ENCODE peak calls at places on chromosomes 2 and 18, in nine cellular contexts. One of them, this sample, is unnamed.

GRCh38 chr18:29147944-29148343 is 971.0 kb upstream of the CDH2 start:
- DNase-seq in NCI-H446: peak
- DNase-seq in HTR-8/SVneo: no peak
- DNase-seq in nephron progenitor cell: no peak
- DNase-seq in H54: no peak
- DNase-seq in fibroblast of lung: peak
- DNase-seq in left ventricle myocardium superior: no peak
- DNase-seq in WTC11: peak
- DNase-seq in nucleus accumbens: no peak
- DNase-seq in this sample: no peak

GRCh38 chr2:62074233-62074632 is 121.7 kb upstream of the B3GNT2 start:
- DNase-seq in NCI-H446: no peak
- DNase-seq in HTR-8/SVneo: no peak
- DNase-seq in nephron progenitor cell: no peak
- DNase-seq in H54: no peak
- DNase-seq in fibroblast of lung: no peak
- DNase-seq in left ventricle myocardium superior: no peak
- DNase-seq in WTC11: peak
- DNase-seq in nucleus accumbens: no peak
- DNase-seq in this sample: no peak

GRCh38 chr2:232876071-232876977 is 6.3 kb downstream of the SNORC start:
- DNase-seq in NCI-H446: peak
- DNase-seq in HTR-8/SVneo: peak
- DNase-seq in nephron progenitor cell: peak
- DNase-seq in H54: no peak
- DNase-seq in fibroblast of lung: no peak
- DNase-seq in left ventricle myocardium superior: no peak
- DNase-seq in WTC11: peak
- DNase-seq in nucleus accumbens: no peak
- DNase-seq in this sample: no peak

GRCh38 chr2:185456517-185456916 is 282.1 kb upstream of the FSIP2 start:
- DNase-seq in NCI-H446: peak
- DNase-seq in HTR-8/SVneo: no peak
- DNase-seq in nephron progenitor cell: no peak
- DNase-seq in H54: peak
- DNase-seq in fibroblast of lung: peak
- DNase-seq in left ventricle myocardium superior: no peak
- DNase-seq in WTC11: no peak
- DNase-seq in nucleus accumbens: no peak
- DNase-seq in this sample: peak

GRCh38 chr2:149601141-149601796 is 13.7 kb upstream of the MMADHC start:
- DNase-seq in NCI-H446: no peak
- DNase-seq in HTR-8/SVneo: no peak
- DNase-seq in nephron progenitor cell: no peak
- DNase-seq in H54: no peak
- DNase-seq in fibroblast of lung: peak
- DNase-seq in left ventricle myocardium superior: no peak
- DNase-seq in WTC11: no peak
- DNase-seq in nucleus accumbens: no peak
- DNase-seq in this sample: no peak

GRCh38 chr18:32057624-32058165 is 34.0 kb upstream of the RNF138 start:
- DNase-seq in NCI-H446: no peak
- DNase-seq in HTR-8/SVneo: no peak
- DNase-seq in nephron progenitor cell: no peak
- DNase-seq in H54: no peak
- DNase-seq in fibroblast of lung: no peak
- DNase-seq in left ventricle myocardium superior: no peak
- DNase-seq in WTC11: peak
- DNase-seq in nucleus accumbens: no peak
- DNase-seq in this sample: no peak

GRCh38 chr2:173990970-173991819 is 26.0 kb upstream of the SP3 start:
- DNase-seq in NCI-H446: peak
- DNase-seq in HTR-8/SVneo: no peak
- DNase-seq in nephron progenitor cell: no peak
- DNase-seq in H54: no peak
- DNase-seq in fibroblast of lung: peak
- DNase-seq in left ventricle myocardium superior: peak
- DNase-seq in WTC11: no peak
- DNase-seq in nucleus accumbens: no peak
- DNase-seq in this sample: no peak

GRCh38 chr18:7844017-7844416 is 276.9 kb downstream of the PTPRM start:
- DNase-seq in NCI-H446: no peak
- DNase-seq in HTR-8/SVneo: no peak
- DNase-seq in nephron progenitor cell: no peak
- DNase-seq in H54: no peak
- DNase-seq in fibroblast of lung: peak
- DNase-seq in left ventricle myocardium superior: no peak
- DNase-seq in WTC11: no peak
- DNase-seq in nucleus accumbens: no peak
- DNase-seq in this sample: no peak

GRCh38 chr2:130824492-130825061 is 12.1 kb upstream of the ARHGEF4 start:
- DNase-seq in NCI-H446: no peak
- DNase-seq in HTR-8/SVneo: peak
- DNase-seq in nephron progenitor cell: no peak
- DNase-seq in H54: peak
- DNase-seq in fibroblast of lung: peak
- DNase-seq in left ventricle myocardium superior: no peak
- DNase-seq in WTC11: no peak
- DNase-seq in nucleus accumbens: no peak
- DNase-seq in this sample: peak

GRCh38 chr2:28101123-28101522 is 210.6 kb downstream of the BABAM2 start:
- DNase-seq in NCI-H446: no peak
- DNase-seq in HTR-8/SVneo: no peak
- DNase-seq in nephron progenitor cell: no peak
- DNase-seq in H54: no peak
- DNase-seq in fibroblast of lung: no peak
- DNase-seq in left ventricle myocardium superior: no peak
- DNase-seq in WTC11: no peak
- DNase-seq in nucleus accumbens: no peak
- DNase-seq in this sample: peak

GRCh38 chr18:48074929-48075706 is 144.7 kb upstream of the SMAD2 start:
- DNase-seq in NCI-H446: no peak
- DNase-seq in HTR-8/SVneo: no peak
- DNase-seq in nephron progenitor cell: no peak
- DNase-seq in H54: no peak
- DNase-seq in fibroblast of lung: no peak
- DNase-seq in left ventricle myocardium superior: no peak
- DNase-seq in WTC11: no peak
- DNase-seq in nucleus accumbens: no peak
- DNase-seq in this sample: no peak

GRCh38 chr2:144518744-144519596 is 949 bp downstream of the ZEB2 start:
- DNase-seq in NCI-H446: no peak
- DNase-seq in HTR-8/SVneo: no peak
- DNase-seq in nephron progenitor cell: no peak
- DNase-seq in H54: no peak
- DNase-seq in fibroblast of lung: peak
- DNase-seq in left ventricle myocardium superior: no peak
- DNase-seq in WTC11: no peak
- DNase-seq in nucleus accumbens: no peak
- DNase-seq in this sample: no peak

GRCh38 chr2:113084249-113085000 is 16.7 kb downstream of the IL1F10 start:
- DNase-seq in NCI-H446: no peak
- DNase-seq in HTR-8/SVneo: no peak
- DNase-seq in nephron progenitor cell: no peak
- DNase-seq in H54: no peak
- DNase-seq in fibroblast of lung: peak
- DNase-seq in left ventricle myocardium superior: no peak
- DNase-seq in WTC11: no peak
- DNase-seq in nucleus accumbens: no peak
- DNase-seq in this sample: no peak

GRCh38 chr18:23032030-23032582 is 99.0 kb downstream of the RBBP8 start:
- DNase-seq in NCI-H446: no peak
- DNase-seq in HTR-8/SVneo: peak
- DNase-seq in nephron progenitor cell: no peak
- DNase-seq in H54: no peak
- DNase-seq in fibroblast of lung: peak
- DNase-seq in left ventricle myocardium superior: no peak
- DNase-seq in WTC11: no peak
- DNase-seq in nucleus accumbens: no peak
- DNase-seq in this sample: peak

GRCh38 chr2:11312770-11313471 is 31.5 kb downstream of the ROCK2 start:
- DNase-seq in NCI-H446: no peak
- DNase-seq in HTR-8/SVneo: no peak
- DNase-seq in nephron progenitor cell: no peak
- DNase-seq in H54: no peak
- DNase-seq in fibroblast of lung: no peak
- DNase-seq in left ventricle myocardium superior: no peak
- DNase-seq in WTC11: no peak
- DNase-seq in nucleus accumbens: no peak
- DNase-seq in this sample: no peak

GRCh38 chr2:42238644-42239288 is 69.6 kb downstream of the EML4 start:
- DNase-seq in NCI-H446: peak
- DNase-seq in HTR-8/SVneo: no peak
- DNase-seq in nephron progenitor cell: peak
- DNase-seq in H54: no peak
- DNase-seq in fibroblast of lung: peak
- DNase-seq in left ventricle myocardium superior: peak
- DNase-seq in WTC11: peak
- DNase-seq in nucleus accumbens: no peak
- DNase-seq in this sample: no peak

GRCh38 chr2:239774142-239774462 is 251.0 kb downstream of the NDUFA10 start:
- DNase-seq in NCI-H446: no peak
- DNase-seq in HTR-8/SVneo: no peak
- DNase-seq in nephron progenitor cell: no peak
- DNase-seq in H54: no peak
- DNase-seq in fibroblast of lung: no peak
- DNase-seq in left ventricle myocardium superior: no peak
- DNase-seq in WTC11: no peak
- DNase-seq in nucleus accumbens: no peak
- DNase-seq in this sample: no peak

GRCh38 chr2:2731101-2731850 is 400.2 kb upstream of the MYT1L start:
- DNase-seq in NCI-H446: no peak
- DNase-seq in HTR-8/SVneo: no peak
- DNase-seq in nephron progenitor cell: no peak
- DNase-seq in H54: no peak
- DNase-seq in fibroblast of lung: no peak
- DNase-seq in left ventricle myocardium superior: no peak
- DNase-seq in WTC11: no peak
- DNase-seq in nucleus accumbens: no peak
- DNase-seq in this sample: no peak

GRCh38 chr2:154724194-154724797 is 25.8 kb downstream of the KCNJ3 start:
- DNase-seq in NCI-H446: no peak
- DNase-seq in HTR-8/SVneo: no peak
- DNase-seq in nephron progenitor cell: no peak
- DNase-seq in H54: no peak
- DNase-seq in fibroblast of lung: no peak
- DNase-seq in left ventricle myocardium superior: no peak
- DNase-seq in WTC11: no peak
- DNase-seq in nucleus accumbens: no peak
- DNase-seq in this sample: no peak

GRCh38 chr2:234986346-234986745 is 34.5 kb downstream of the SH3BP4 start:
- DNase-seq in NCI-H446: no peak
- DNase-seq in HTR-8/SVneo: no peak
- DNase-seq in nephron progenitor cell: no peak
- DNase-seq in H54: no peak
- DNase-seq in fibroblast of lung: no peak
- DNase-seq in left ventricle myocardium superior: no peak
- DNase-seq in WTC11: no peak
- DNase-seq in nucleus accumbens: no peak
- DNase-seq in this sample: no peak

GRCh38 chr18:9196568-9196967 is 60.0 kb downstream of the ANKRD12 start:
- DNase-seq in NCI-H446: no peak
- DNase-seq in HTR-8/SVneo: no peak
- DNase-seq in nephron progenitor cell: no peak
- DNase-seq in H54: no peak
- DNase-seq in fibroblast of lung: no peak
- DNase-seq in left ventricle myocardium superior: no peak
- DNase-seq in WTC11: no peak
- DNase-seq in nucleus accumbens: no peak
- DNase-seq in this sample: no peak

GRCh38 chr18:73980289-73980979 is 167.2 kb downstream of the FBXO15 start:
- DNase-seq in NCI-H446: peak
- DNase-seq in HTR-8/SVneo: peak
- DNase-seq in nephron progenitor cell: peak
- DNase-seq in H54: no peak
- DNase-seq in fibroblast of lung: no peak
- DNase-seq in left ventricle myocardium superior: no peak
- DNase-seq in WTC11: peak
- DNase-seq in nucleus accumbens: no peak
- DNase-seq in this sample: no peak

GRCh38 chr2:26933638-26934334 is 36.7 kb upstream of the MAPRE3 start:
- DNase-seq in NCI-H446: no peak
- DNase-seq in HTR-8/SVneo: no peak
- DNase-seq in nephron progenitor cell: no peak
- DNase-seq in H54: no peak
- DNase-seq in fibroblast of lung: no peak
- DNase-seq in left ventricle myocardium superior: no peak
- DNase-seq in WTC11: no peak
- DNase-seq in nucleus accumbens: no peak
- DNase-seq in this sample: no peak

GRCh38 chr18:54712315-54712714 is 116.0 kb upstream of the RAB27B start:
- DNase-seq in NCI-H446: no peak
- DNase-seq in HTR-8/SVneo: peak
- DNase-seq in nephron progenitor cell: no peak
- DNase-seq in H54: peak
- DNase-seq in fibroblast of lung: peak
- DNase-seq in left ventricle myocardium superior: no peak
- DNase-seq in WTC11: no peak
- DNase-seq in nucleus accumbens: no peak
- DNase-seq in this sample: peak